ENCODE peak calls at places on chromosome 2, in six cellular contexts. One of them, this sample, is unnamed.

GRCh38 chr2:232351686-232352510 is 26.7 kb upstream of the ALPP start:
- DNase-seq in CD8-positive, alpha-beta memory T cell: no peak
- DNase-seq in HepG2: no peak
- DNase-seq in CD4-positive, CD25-positive, alpha-beta regulatory T cell: no peak
- DNase-seq in naive thymus-derived CD4-positive, alpha-beta T cell: no peak
- DNase-seq in esophagus squamous epithelium: no peak
- DNase-seq in this sample: no peak

GRCh38 chr2:239292956-239293355 is 107.9 kb downstream of the HDAC4 start:
- DNase-seq in CD4-positive, CD25-positive, alpha-beta regulatory T cell: no peak
- DNase-seq in CD8-positive, alpha-beta memory T cell: no peak
- DNase-seq in HepG2: no peak
- DNase-seq in esophagus squamous epithelium: no peak
- DNase-seq in naive thymus-derived CD4-positive, alpha-beta T cell: no peak
- DNase-seq in this sample: no peak

GRCh38 chr2:109694190-109694589 is 80.0 kb downstream of the SOWAHC start:
- DNase-seq in naive thymus-derived CD4-positive, alpha-beta T cell: no peak
- DNase-seq in esophagus squamous epithelium: no peak
- DNase-seq in HepG2: peak; percentile 54
- DNase-seq in CD4-positive, CD25-positive, alpha-beta regulatory T cell: no peak
- DNase-seq in CD8-positive, alpha-beta memory T cell: no peak
- DNase-seq in this sample: peak; percentile 39

GRCh38 chr2:95345415-95346235 is 48.5 kb downstream of the KCNIP3 start:
- DNase-seq in CD8-positive, alpha-beta memory T cell: peak; percentile 21
- DNase-seq in naive thymus-derived CD4-positive, alpha-beta T cell: no peak
- DNase-seq in HepG2: peak; percentile 29
- DNase-seq in CD4-positive, CD25-positive, alpha-beta regulatory T cell: peak; percentile 48
- DNase-seq in esophagus squamous epithelium: no peak
- DNase-seq in this sample: peak; percentile 77

GRCh38 chr2:73110622-73111299 is 2.0 kb downstream of the RAB11FIP5 start:
- DNase-seq in CD8-positive, alpha-beta memory T cell: no peak
- DNase-seq in naive thymus-derived CD4-positive, alpha-beta T cell: no peak
- DNase-seq in esophagus squamous epithelium: no peak
- DNase-seq in HepG2: no peak
- DNase-seq in CD4-positive, CD25-positive, alpha-beta regulatory T cell: no peak
- DNase-seq in this sample: no peak

GRCh38 chr2:239114616-239115265 is 266.9 kb downstream of the TWIST2 start:
- DNase-seq in naive thymus-derived CD4-positive, alpha-beta T cell: no peak
- DNase-seq in HepG2: no peak
- DNase-seq in CD8-positive, alpha-beta memory T cell: no peak
- DNase-seq in esophagus squamous epithelium: no peak
- DNase-seq in CD4-positive, CD25-positive, alpha-beta regulatory T cell: no peak
- DNase-seq in this sample: no peak

GRCh38 chr2:78754930-78755329 is 270.6 kb upstream of the REG3G start:
- DNase-seq in CD8-positive, alpha-beta memory T cell: no peak
- DNase-seq in HepG2: no peak
- DNase-seq in naive thymus-derived CD4-positive, alpha-beta T cell: no peak
- DNase-seq in CD4-positive, CD25-positive, alpha-beta regulatory T cell: no peak
- DNase-seq in esophagus squamous epithelium: no peak
- DNase-seq in this sample: no peak

GRCh38 chr2:232522014-232522854 is 2.0 kb downstream of the PRSS56 start:
- DNase-seq in HepG2: no peak
- DNase-seq in naive thymus-derived CD4-positive, alpha-beta T cell: peak; percentile 37
- DNase-seq in esophagus squamous epithelium: no peak
- DNase-seq in CD4-positive, CD25-positive, alpha-beta regulatory T cell: peak; percentile 47
- DNase-seq in CD8-positive, alpha-beta memory T cell: peak; percentile 62
- DNase-seq in this sample: no peak

GRCh38 chr2:210421916-210422315 is 54.6 kb downstream of the LANCL1 start:
- DNase-seq in CD4-positive, CD25-positive, alpha-beta regulatory T cell: no peak
- DNase-seq in CD8-positive, alpha-beta memory T cell: no peak
- DNase-seq in HepG2: peak; percentile 9
- DNase-seq in esophagus squamous epithelium: no peak
- DNase-seq in naive thymus-derived CD4-positive, alpha-beta T cell: no peak
- DNase-seq in this sample: no peak

GRCh38 chr2:15579641-15580040 is 12.0 kb upstream of the DDX1 start:
- DNase-seq in esophagus squamous epithelium: no peak
- DNase-seq in CD8-positive, alpha-beta memory T cell: no peak
- DNase-seq in HepG2: peak; percentile 25
- DNase-seq in naive thymus-derived CD4-positive, alpha-beta T cell: no peak
- DNase-seq in CD4-positive, CD25-positive, alpha-beta regulatory T cell: no peak
- DNase-seq in this sample: no peak

GRCh38 chr2:179174240-179174639 is 90.4 kb downstream of the SESTD1 start:
- DNase-seq in naive thymus-derived CD4-positive, alpha-beta T cell: no peak
- DNase-seq in CD8-positive, alpha-beta memory T cell: no peak
- DNase-seq in esophagus squamous epithelium: no peak
- DNase-seq in CD4-positive, CD25-positive, alpha-beta regulatory T cell: no peak
- DNase-seq in HepG2: peak; percentile 30
- DNase-seq in this sample: no peak

GRCh38 chr2:19933351-19933981 is 31.7 kb upstream of the TTC32 start:
- DNase-seq in CD8-positive, alpha-beta memory T cell: no peak
- DNase-seq in esophagus squamous epithelium: no peak
- DNase-seq in HepG2: peak; percentile 74
- DNase-seq in CD4-positive, CD25-positive, alpha-beta regulatory T cell: no peak
- DNase-seq in naive thymus-derived CD4-positive, alpha-beta T cell: no peak
- DNase-seq in this sample: no peak

GRCh38 chr2:231460073-231460861 is 4.0 kb downstream of the NCL start:
- DNase-seq in HepG2: no peak
- DNase-seq in naive thymus-derived CD4-positive, alpha-beta T cell: no peak
- DNase-seq in CD8-positive, alpha-beta memory T cell: no peak
- DNase-seq in esophagus squamous epithelium: no peak
- DNase-seq in CD4-positive, CD25-positive, alpha-beta regulatory T cell: peak; percentile 25
- DNase-seq in this sample: no peak

GRCh38 chr2:18187214-18187613 is 308.7 kb downstream of the KCNS3 start:
- DNase-seq in CD8-positive, alpha-beta memory T cell: no peak
- DNase-seq in HepG2: no peak
- DNase-seq in naive thymus-derived CD4-positive, alpha-beta T cell: no peak
- DNase-seq in CD4-positive, CD25-positive, alpha-beta regulatory T cell: no peak
- DNase-seq in esophagus squamous epithelium: no peak
- DNase-seq in this sample: no peak

GRCh38 chr2:75450068-75450467 is 110.7 kb downstream of the EVA1A start:
- DNase-seq in CD4-positive, CD25-positive, alpha-beta regulatory T cell: no peak
- DNase-seq in naive thymus-derived CD4-positive, alpha-beta T cell: no peak
- DNase-seq in HepG2: no peak
- DNase-seq in CD8-positive, alpha-beta memory T cell: no peak
- DNase-seq in esophagus squamous epithelium: no peak
- DNase-seq in this sample: no peak

GRCh38 chr2:179272406-179273192 is 8.0 kb upstream of the SESTD1 start:
- DNase-seq in naive thymus-derived CD4-positive, alpha-beta T cell: no peak
- DNase-seq in CD4-positive, CD25-positive, alpha-beta regulatory T cell: no peak
- DNase-seq in esophagus squamous epithelium: no peak
- DNase-seq in HepG2: peak; percentile 96
- DNase-seq in CD8-positive, alpha-beta memory T cell: no peak
- DNase-seq in this sample: no peak

GRCh38 chr2:45457211-45457945 is 153.7 kb downstream of the SRBD1 start:
- DNase-seq in esophagus squamous epithelium: no peak
- DNase-seq in naive thymus-derived CD4-positive, alpha-beta T cell: no peak
- DNase-seq in HepG2: no peak
- DNase-seq in CD4-positive, CD25-positive, alpha-beta regulatory T cell: no peak
- DNase-seq in CD8-positive, alpha-beta memory T cell: no peak
- DNase-seq in this sample: no peak

GRCh38 chr2:143261986-143262784 is 133.0 kb downstream of the ARHGAP15 start:
- DNase-seq in HepG2: no peak
- DNase-seq in naive thymus-derived CD4-positive, alpha-beta T cell: peak; percentile 54
- DNase-seq in CD8-positive, alpha-beta memory T cell: peak; percentile 39
- DNase-seq in esophagus squamous epithelium: no peak
- DNase-seq in CD4-positive, CD25-positive, alpha-beta regulatory T cell: peak; percentile 80
- DNase-seq in this sample: no peak

GRCh38 chr2:205276071-205276777 is 406.1 kb upstream of the NRP2 start:
- DNase-seq in esophagus squamous epithelium: no peak
- DNase-seq in HepG2: no peak
- DNase-seq in naive thymus-derived CD4-positive, alpha-beta T cell: no peak
- DNase-seq in CD4-positive, CD25-positive, alpha-beta regulatory T cell: no peak
- DNase-seq in CD8-positive, alpha-beta memory T cell: no peak
- DNase-seq in this sample: no peak

GRCh38 chr2:71600572-71600971 is 147.2 kb downstream of the DYSF start:
- DNase-seq in naive thymus-derived CD4-positive, alpha-beta T cell: no peak
- DNase-seq in CD8-positive, alpha-beta memory T cell: no peak
- DNase-seq in HepG2: no peak
- DNase-seq in esophagus squamous epithelium: no peak
- DNase-seq in CD4-positive, CD25-positive, alpha-beta regulatory T cell: no peak
- DNase-seq in this sample: no peak

GRCh38 chr2:9140570-9141378 is 65.8 kb upstream of the ASAP2 start:
- DNase-seq in esophagus squamous epithelium: no peak
- DNase-seq in HepG2: no peak
- DNase-seq in naive thymus-derived CD4-positive, alpha-beta T cell: no peak
- DNase-seq in CD8-positive, alpha-beta memory T cell: no peak
- DNase-seq in CD4-positive, CD25-positive, alpha-beta regulatory T cell: no peak
- DNase-seq in this sample: no peak
- H3K4me1 ChIP-seq in esophagus squamous epithelium: peaks cover 13% of the 10 kb centered on the region
- H3K4me1 ChIP-seq in HepG2: peaks cover 53% of the 10 kb centered on the region
- H3K4me1 ChIP-seq in naive thymus-derived CD4-positive, alpha-beta T cell: no peaks in the 10 kb centered on the region
- H3K4me1 ChIP-seq in CD8-positive, alpha-beta memory T cell: no peaks in the 10 kb centered on the region
- H3K4me1 ChIP-seq in CD4-positive, CD25-positive, alpha-beta regulatory T cell: peaks cover 5% of the 10 kb centered on the region
- H3K4me1 ChIP-seq in this sample: peaks cover 4% of the 10 kb centered on the region

GRCh38 chr2:127078691-127079270 is 28.2 kb downstream of the BIN1 start:
- DNase-seq in CD4-positive, CD25-positive, alpha-beta regulatory T cell: no peak
- DNase-seq in HepG2: no peak
- DNase-seq in CD8-positive, alpha-beta memory T cell: no peak
- DNase-seq in naive thymus-derived CD4-positive, alpha-beta T cell: no peak
- DNase-seq in esophagus squamous epithelium: no peak
- DNase-seq in this sample: no peak
- H3K4me1 ChIP-seq in CD4-positive, CD25-positive, alpha-beta regulatory T cell: peaks cover 60% of the 10 kb centered on the region
- H3K4me1 ChIP-seq in HepG2: peaks cover 34% of the 10 kb centered on the region
- H3K4me1 ChIP-seq in CD8-positive, alpha-beta memory T cell: peaks cover 68% of the 10 kb centered on the region
- H3K4me1 ChIP-seq in naive thymus-derived CD4-positive, alpha-beta T cell: peaks cover 69% of the 10 kb centered on the region
- H3K4me1 ChIP-seq in esophagus squamous epithelium: peaks cover 29% of the 10 kb centered on the region
- H3K4me1 ChIP-seq in this sample: peaks cover 13% of the 10 kb centered on the region

GRCh38 chr2:197144183-197144582 is 166.4 kb downstream of the ANKRD44 start:
- DNase-seq in naive thymus-derived CD4-positive, alpha-beta T cell: no peak
- DNase-seq in CD4-positive, CD25-positive, alpha-beta regulatory T cell: no peak
- DNase-seq in CD8-positive, alpha-beta memory T cell: no peak
- DNase-seq in HepG2: no peak
- DNase-seq in esophagus squamous epithelium: no peak
- DNase-seq in this sample: no peak

GRCh38 chr2:197146995-197147394 is 163.6 kb downstream of the ANKRD44 start:
- DNase-seq in esophagus squamous epithelium: no peak
- DNase-seq in CD4-positive, CD25-positive, alpha-beta regulatory T cell: peak; percentile 31
- DNase-seq in naive thymus-derived CD4-positive, alpha-beta T cell: no peak
- DNase-seq in HepG2: no peak
- DNase-seq in CD8-positive, alpha-beta memory T cell: no peak
- DNase-seq in this sample: no peak

GRCh38 chr2:197147942-197148341 is 162.6 kb downstream of the ANKRD44 start:
- DNase-seq in naive thymus-derived CD4-positive, alpha-beta T cell: no peak
- DNase-seq in CD8-positive, alpha-beta memory T cell: no peak
- DNase-seq in esophagus squamous epithelium: no peak
- DNase-seq in CD4-positive, CD25-positive, alpha-beta regulatory T cell: no peak
- DNase-seq in HepG2: no peak
- DNase-seq in this sample: no peak

GRCh38 chr2:197148401-197148800 is 162.2 kb downstream of the ANKRD44 start:
- DNase-seq in esophagus squamous epithelium: no peak
- DNase-seq in CD4-positive, CD25-positive, alpha-beta regulatory T cell: no peak
- DNase-seq in CD8-positive, alpha-beta memory T cell: no peak
- DNase-seq in naive thymus-derived CD4-positive, alpha-beta T cell: no peak
- DNase-seq in HepG2: no peak
- DNase-seq in this sample: no peak

DNA sequence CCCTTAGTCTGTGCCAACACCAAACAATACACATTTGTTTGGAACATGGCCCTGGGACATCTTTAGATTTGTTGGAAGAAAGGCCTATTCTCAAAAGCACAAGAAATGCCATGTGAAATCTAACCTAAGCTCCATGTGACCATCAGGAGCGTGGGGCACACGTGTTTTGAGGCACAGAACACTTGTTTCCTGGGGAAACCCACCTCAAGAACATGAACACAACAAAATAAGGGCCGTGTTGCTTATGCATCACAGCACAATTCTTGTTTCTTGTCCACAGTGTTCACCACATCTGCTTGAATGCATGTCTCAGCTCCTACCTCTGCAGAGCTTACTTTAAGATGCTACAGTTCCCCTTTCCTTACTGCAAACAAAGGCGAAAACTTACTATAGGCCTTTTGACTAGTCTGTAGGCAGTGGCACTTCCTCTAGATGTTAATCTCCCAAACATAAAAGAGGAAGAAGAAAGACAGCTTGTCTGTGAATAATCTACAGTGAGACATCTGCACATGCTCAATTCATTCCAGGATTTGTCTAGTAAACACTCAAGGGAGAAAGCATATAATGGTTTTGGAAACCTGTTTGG is 165.0 kb downstream of the ANKRD44 start:
- DNase-seq in CD8-positive, alpha-beta memory T cell: no peak
- DNase-seq in HepG2: no peak
- DNase-seq in esophagus squamous epithelium: no peak
- DNase-seq in naive thymus-derived CD4-positive, alpha-beta T cell: peak; percentile 67
- DNase-seq in CD4-positive, CD25-positive, alpha-beta regulatory T cell: peak; percentile 51
- DNase-seq in this sample: no peak
- H3K4me1 ChIP-seq in CD8-positive, alpha-beta memory T cell: peaks cover 80% of the 10 kb centered on the region
- H3K4me1 ChIP-seq in HepG2: no peaks in the 10 kb centered on the region
- H3K4me1 ChIP-seq in esophagus squamous epithelium: no peaks in the 10 kb centered on the region
- H3K4me1 ChIP-seq in naive thymus-derived CD4-positive, alpha-beta T cell: peaks cover 77% of the 10 kb centered on the region
- H3K4me1 ChIP-seq in CD4-positive, CD25-positive, alpha-beta regulatory T cell: peaks cover 59% of the 10 kb centered on the region
- H3K4me1 ChIP-seq in this sample: no peaks in the 10 kb centered on the region

GRCh38 chr2:177174456-177174855 is 38.1 kb upstream of the HNRNPA3 start:
- DNase-seq in naive thymus-derived CD4-positive, alpha-beta T cell: no peak
- DNase-seq in esophagus squamous epithelium: no peak
- DNase-seq in CD8-positive, alpha-beta memory T cell: no peak
- DNase-seq in CD4-positive, CD25-positive, alpha-beta regulatory T cell: no peak
- DNase-seq in HepG2: no peak
- DNase-seq in this sample: no peak

GRCh38 chr2:177169810-177170514 is 42.6 kb upstream of the HNRNPA3 start:
- DNase-seq in HepG2: peak; percentile 86
- DNase-seq in naive thymus-derived CD4-positive, alpha-beta T cell: no peak
- DNase-seq in CD8-positive, alpha-beta memory T cell: no peak
- DNase-seq in CD4-positive, CD25-positive, alpha-beta regulatory T cell: peak; percentile 53
- DNase-seq in esophagus squamous epithelium: no peak
- DNase-seq in this sample: no peak

GRCh38 chr2:177171418-177171865 is 41.2 kb upstream of the HNRNPA3 start:
- DNase-seq in esophagus squamous epithelium: no peak
- DNase-seq in naive thymus-derived CD4-positive, alpha-beta T cell: no peak
- DNase-seq in HepG2: no peak
- DNase-seq in CD4-positive, CD25-positive, alpha-beta regulatory T cell: no peak
- DNase-seq in CD8-positive, alpha-beta memory T cell: no peak
- DNase-seq in this sample: no peak

GRCh38 chr2:177175917-177176668 is 36.5 kb upstream of the HNRNPA3 start:
- DNase-seq in CD4-positive, CD25-positive, alpha-beta regulatory T cell: no peak
- DNase-seq in HepG2: peak; percentile 70
- DNase-seq in CD8-positive, alpha-beta memory T cell: no peak
- DNase-seq in esophagus squamous epithelium: no peak
- DNase-seq in naive thymus-derived CD4-positive, alpha-beta T cell: no peak
- DNase-seq in this sample: no peak

DNA sequence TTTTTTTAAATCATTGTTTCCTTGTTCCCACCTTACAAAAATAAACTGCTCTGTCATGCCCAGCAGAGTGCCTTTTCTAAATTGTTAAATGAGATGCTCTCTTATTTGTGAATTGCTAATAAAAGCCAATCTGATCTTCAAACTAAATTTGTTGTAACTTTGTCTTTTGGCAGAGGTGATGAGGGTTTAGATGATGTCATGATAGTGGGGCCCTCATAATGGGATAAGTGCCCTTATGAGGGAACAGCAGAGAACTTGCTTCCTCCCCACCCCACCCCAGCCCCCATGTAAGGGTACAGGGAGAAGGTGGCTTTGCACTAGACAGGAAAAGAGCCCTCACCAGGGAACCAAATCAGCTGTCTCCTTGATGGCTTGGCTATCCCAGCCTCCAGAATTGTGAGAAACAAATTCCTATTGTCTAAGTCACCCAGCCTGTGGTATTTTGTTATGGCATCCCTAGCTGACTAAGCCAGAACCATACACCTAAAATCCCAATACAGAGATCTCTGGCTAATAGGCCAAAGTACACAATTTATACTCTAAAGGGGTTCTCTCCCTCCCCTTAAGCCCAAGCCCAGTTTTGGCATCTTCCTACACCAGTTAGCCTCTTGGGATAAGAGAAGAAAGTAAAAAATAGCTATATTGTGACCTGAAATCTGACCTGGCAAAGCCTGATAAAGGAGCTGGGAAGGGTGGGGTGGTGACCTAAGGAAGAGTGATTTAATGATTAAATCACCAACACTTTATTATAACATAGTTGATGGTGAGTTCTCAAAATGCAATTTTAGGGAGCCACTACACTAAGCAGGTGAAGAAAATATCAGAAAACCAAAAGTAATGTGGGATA is 40.3 kb upstream of the HNRNPA3 start:
- DNase-seq in CD4-positive, CD25-positive, alpha-beta regulatory T cell: no peak
- DNase-seq in HepG2: peak; percentile 73
- DNase-seq in CD8-positive, alpha-beta memory T cell: no peak
- DNase-seq in naive thymus-derived CD4-positive, alpha-beta T cell: no peak
- DNase-seq in esophagus squamous epithelium: no peak
- DNase-seq in this sample: no peak
- H3K4me1 ChIP-seq in CD4-positive, CD25-positive, alpha-beta regulatory T cell: no peaks in the 10 kb centered on the region
- H3K4me1 ChIP-seq in HepG2: peaks cover 93% of the 10 kb centered on the region
- H3K4me1 ChIP-seq in CD8-positive, alpha-beta memory T cell: no peaks in the 10 kb centered on the region
- H3K4me1 ChIP-seq in naive thymus-derived CD4-positive, alpha-beta T cell: no peaks in the 10 kb centered on the region
- H3K4me1 ChIP-seq in esophagus squamous epithelium: peaks cover 30% of the 10 kb centered on the region
- H3K4me1 ChIP-seq in this sample: no peaks in the 10 kb centered on the region